ENCODE peak calls at places on chromosomes 3 and 15, in four cellular contexts. Q, M, U and C are unnamed samples.

GRCh38 chr15:69489101-69489571 is 36.5 kb downstream of the RPLP1 start:
- DNase-seq in Q (no peak), M (no peak), U (no peak), C (no peak)

GRCh38 chr3:172415323-172415722 is 32.9 kb downstream of the GHSR start:
- DNase-seq in Q (no peak), M (no peak), U (no peak), C (no peak)

GRCh38 chr3:101635345-101635744 is 41.6 kb downstream of the ZBTB11 start:
- DNase-seq in Q (no peak), M (no peak), U (no peak), C (no peak)

GRCh38 chr15:39365161-39365560 is 215.7 kb upstream of the THBS1 start:
- DNase-seq in Q (no peak), M (no peak), U (no peak), C (no peak)

GRCh38 chr3:31840252-31840651 is 140.8 kb downstream of the OSBPL10 start:
- DNase-seq in Q (no peak), M (no peak), U (no peak), C (no peak)

GRCh38 chr3:134330895-134331810 is 43.1 kb downstream of the AMOTL2 start:
- DNase-seq in Q (no peak), M (peak; percentile 67), U (no peak), C (no peak)

GRCh38 chr3:175969456-175969855 is 1110.3 kb downstream of the NAALADL2 start:
- DNase-seq in Q (no peak), M (no peak), U (no peak), C (no peak)

GRCh38 chr3:105812194-105812586 is 56.6 kb downstream of the CBLB start:
- DNase-seq in Q (no peak), M (peak; percentile 53), U (no peak), C (no peak)

GRCh38 chr3:105144837-105145236 is 221.9 kb upstream of the ALCAM start:
- DNase-seq in Q (no peak), M (no peak), U (no peak), C (no peak)

GRCh38 chr3:147799601-147800000 is 390.4 kb downstream of the ZIC1 start:
- DNase-seq in Q (no peak), M (no peak), U (no peak), C (no peak)

GRCh38 chr3:58084166-58084565 is 75.9 kb downstream of the FLNB start:
- DNase-seq in Q (no peak), M (no peak), U (no peak), C (no peak)

GRCh38 chr15:69976366-69976994 is 121.2 kb downstream of the TLE3 start:
- DNase-seq in Q (peak; percentile 65), M (peak; percentile 35), U (peak; percentile 78), C (no peak)

GRCh38 chr3:16462679-16463078 is 50.8 kb downstream of the RFTN1 start:
- DNase-seq in Q (no peak), M (no peak), U (no peak), C (no peak)

GRCh38 chr3:94089126-94089525 is 26.3 kb downstream of the NSUN3 start:
- DNase-seq in Q (no peak), M (no peak), U (no peak), C (no peak)

GRCh38 chr3:44992555-44993470 is 16.8 kb downstream of the EXOSC7 start:
- DNase-seq in Q (peak; percentile 37), M (peak; percentile 16), U (peak; percentile 48), C (no peak)

GRCh38 chr3:111592143-111592542 is 3.0 kb downstream of the ZBED2 start:
- DNase-seq in Q (no peak), M (no peak), U (no peak), C (no peak)

GRCh38 chr3:126130081-126130855 is 46.3 kb upstream of the SLC41A3 start:
- DNase-seq in Q (no peak), M (no peak), U (no peak), C (peak; percentile 66)

GRCh38 chr15:91302588-91303439 is 202.8 kb downstream of the SV2B start:
- DNase-seq in Q (peak; percentile 16), M (peak; percentile 71), U (peak; percentile 42), C (no peak)

GRCh38 chr3:64080839-64081630 is 57.7 kb upstream of the PSMD6 start:
- DNase-seq in Q (no peak), M (no peak), U (no peak), C (no peak)

GRCh38 chr3:3110299-3110630 is at the start of gene IL5RA:
- DNase-seq in Q (no peak), M (peak; percentile 11), U (no peak), C (no peak)

GRCh38 chr3:111362286-111363009 is 179.5 kb upstream of the CD96 start:
- DNase-seq in Q (no peak), M (no peak), U (no peak), C (no peak)

GRCh38 chr3:162391301-162391700 is 894.7 kb downstream of the OTOL1 start:
- DNase-seq in Q (no peak), M (peak; percentile 42), U (no peak), C (no peak)

GRCh38 chr3:46642971-46643370 is 30.6 kb downstream of the FAM240A start:
- DNase-seq in Q (no peak), M (no peak), U (no peak), C (no peak)

DNA sequence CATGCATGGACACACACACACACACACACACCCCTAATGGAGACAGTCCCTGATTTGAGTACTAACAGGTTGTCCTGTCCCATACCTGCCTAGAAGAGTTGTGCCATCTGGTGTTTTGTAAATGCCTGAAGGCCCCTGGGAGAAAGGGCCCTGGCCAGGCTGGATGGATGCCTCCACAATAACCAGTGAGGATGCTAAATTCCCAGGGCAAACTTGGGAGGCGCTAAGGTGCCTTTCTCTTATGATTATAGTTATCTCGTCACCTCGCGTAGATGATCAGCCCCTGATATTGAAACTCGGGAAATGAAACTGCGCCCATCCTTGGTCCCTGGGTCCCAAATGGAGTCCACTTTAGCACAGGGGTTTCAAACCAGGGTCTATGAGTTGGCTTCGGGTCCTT is 87.1 kb downstream of the ASB7 start:
- DNase-seq in Q (no peak), M (no peak), U (no peak), C (no peak)
- TF ChIP-seq CTCF in Q (no peak), M (no peak), U (no peak), C (no peak)

GRCh38 chr15:22839046-22839705 is 710 bp downstream of the NIPA2 start:
- DNase-seq in Q (no peak), M (no peak), U (no peak), C (no peak)

GRCh38 chr15:22838292-22839042 is at the start of gene NIPA2:
- DNase-seq in Q (peak; percentile 99), M (peak; percentile 99), U (peak; percentile 99), C (peak; percentile 100)
- TF ChIP-seq CTCF in Q (peak; percentile 24), M (no peak), U (no peak), C (peak; percentile 40)

GRCh38 chr15:56931674-56932507 is 13.4 kb downstream of the TCF12 start:
- DNase-seq in Q (no peak), M (no peak), U (no peak), C (no peak)

GRCh38 chr15:56929389-56929788 is 10.9 kb downstream of the TCF12 start:
- DNase-seq in Q (no peak), M (no peak), U (no peak), C (no peak)

GRCh38 chr15:56927816-56928215 is 9.4 kb downstream of the TCF12 start:
- DNase-seq in Q (no peak), M (no peak), U (no peak), C (no peak)

GRCh38 chr15:56930663-56931313 is 12.3 kb downstream of the TCF12 start:
- DNase-seq in Q (no peak), M (no peak), U (no peak), C (no peak)

GRCh38 chr15:56929933-56930332 is 11.5 kb downstream of the TCF12 start:
- DNase-seq in Q (no peak), M (no peak), U (no peak), C (no peak)
- TF ChIP-seq CTCF in Q (no peak), M (no peak), U (no peak), C (no peak)

GRCh38 chr3:56547486-56547885 is 9.5 kb upstream of the CCDC66 start:
- DNase-seq in Q (no peak), M (peak; percentile 16), U (no peak), C (no peak)
- TF ChIP-seq CTCF in Q (no peak), M (peak; percentile 17), U (no peak), C (peak; percentile 44)

DNA sequence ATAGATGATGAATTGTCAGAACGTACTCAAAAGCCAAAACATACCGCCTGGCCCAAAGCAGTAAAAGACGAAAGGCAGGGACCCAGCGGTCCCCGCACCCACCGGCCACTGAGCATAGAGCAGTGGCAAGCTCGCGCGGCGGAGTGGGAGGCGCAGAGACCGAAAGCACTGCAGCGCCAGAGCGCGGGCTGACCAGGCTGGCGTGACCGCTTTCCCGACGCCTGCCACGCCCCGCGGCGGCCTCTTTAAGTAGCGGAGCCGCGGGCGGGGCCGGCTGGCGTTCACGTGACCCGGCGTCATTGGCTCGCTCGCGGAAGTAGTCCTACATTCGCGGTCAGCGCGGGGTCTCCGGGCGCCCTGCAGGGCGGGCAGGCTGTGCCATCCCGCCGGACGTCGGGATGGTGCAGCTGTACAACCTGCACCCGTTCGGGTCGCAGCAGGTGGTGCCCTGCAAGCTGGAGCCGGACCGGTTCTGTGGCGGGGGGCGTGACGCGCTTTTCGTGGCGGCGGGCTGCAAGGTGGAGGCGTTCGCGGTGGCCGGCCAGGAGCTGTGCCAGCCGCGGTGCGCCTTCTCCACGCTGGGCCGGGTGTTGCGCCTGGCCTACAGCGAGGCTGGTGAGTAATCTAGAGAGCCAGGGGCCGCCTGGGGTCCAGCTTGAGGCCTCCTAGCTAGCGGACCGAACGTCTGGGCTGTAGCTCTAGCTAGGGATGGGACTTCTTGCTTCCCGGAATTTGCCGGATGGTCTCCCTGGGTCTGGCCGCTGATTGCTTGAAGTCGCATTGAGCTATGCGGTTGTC is at the start of gene HPS3:
- DNase-seq in Q (peak; percentile 77), M (peak; percentile 91), U (peak; percentile 91), C (peak; percentile 91)
- TF ChIP-seq CTCF in Q (no peak), M (no peak), U (no peak), C (peak; percentile 18)

GRCh38 chr3:24087469-24087868 is 142.4 kb downstream of the NR1D2 start:
- DNase-seq in Q (no peak), M (no peak), U (no peak), C (no peak)

GRCh38 chr3:24086597-24087369 is 141.7 kb downstream of the NR1D2 start:
- DNase-seq in Q (no peak), M (no peak), U (no peak), C (no peak)

DNA sequence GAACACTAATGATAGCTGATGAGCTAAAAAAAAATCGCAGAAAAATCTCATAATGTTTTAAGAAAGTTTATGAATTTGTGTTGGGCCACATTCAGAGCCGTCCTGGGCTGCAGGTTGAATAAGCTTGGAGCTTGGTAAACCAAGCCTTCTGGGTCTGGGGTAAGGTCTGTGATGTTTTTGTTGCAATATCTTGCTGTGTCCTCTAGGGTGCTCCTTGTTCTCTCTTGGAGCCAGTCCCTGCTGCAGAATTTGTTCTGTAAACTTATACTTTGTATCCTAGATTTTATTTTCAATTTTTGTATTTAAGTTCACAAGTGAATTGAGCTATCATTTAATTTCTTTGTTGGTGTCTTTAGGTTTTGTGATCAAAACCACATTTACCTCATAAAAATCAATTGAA is 143.7 kb downstream of the NR1D2 start:
- DNase-seq in Q (no peak), M (peak; percentile 28), U (no peak), C (no peak)
- TF ChIP-seq CTCF in Q (peak; percentile 57), M (no peak), U (no peak), C (peak; percentile 59)

GRCh38 chr3:189949580-189949979 is 171.1 kb downstream of the P3H2 start:
- DNase-seq in Q (no peak), M (no peak), U (no peak), C (no peak)
- TF ChIP-seq CTCF in Q (no peak), M (no peak), U (no peak), C (no peak)